ENCODE peak calls at places on chromosomes 12 and 14, in nine cellular contexts. S, X, J, Z, Y, L, G, R and D are unnamed samples.

GRCh38 chr12:20403230-20403629 is 34.9 kb downstream of the PDE3A start:
- DNase-seq in Z (no peak), J (no peak), R (no peak), L (no peak), Y (no peak), S (no peak), X (no peak), G (no peak), D (no peak)

GRCh38 chr12:59087077-59087673 is 166.9 kb upstream of the LRIG3 start:
- DNase-seq in L (no peak), G (no peak), R (no peak), S (no peak), X (no peak), Y (no peak), J (no peak), Z (no peak), D (no peak)

GRCh38 chr14:86462193-86462592 is 932.2 kb downstream of the FLRT2 start:
- DNase-seq in Z (no peak), J (peak; percentile 18), L (peak; percentile 26), S (no peak), Y (no peak), X (no peak), G (peak; percentile 18), R (no peak), D (peak; percentile 21)

GRCh38 chr14:103889313-103890051 is 38.8 kb upstream of the TDRD9 start:
- DNase-seq in J (no peak), G (peak; percentile 54), Z (no peak), Y (no peak), L (peak; percentile 89), R (no peak), S (no peak), X (peak; percentile 83), D (no peak)

GRCh38 chr12:6376079-6376941 is 947 bp upstream of the SCNN1A start:
- DNase-seq in X (no peak), Y (peak; percentile 91), G (no peak), Z (no peak), L (peak; percentile 90), S (no peak), J (peak; percentile 66), R (no peak), D (peak; percentile 76)

GRCh38 chr12:53060721-53061276 is 10.9 kb downstream of the TNS2 start:
- DNase-seq in Z (no peak), L (no peak), R (no peak), X (peak; percentile 61), G (peak; percentile 60), Y (peak; percentile 34), J (no peak), S (no peak), D (no peak)

GRCh38 chr14:52266782-52267181 is 716 bp upstream of the PTGDR start:
- DNase-seq in J (no peak), Y (no peak), R (no peak), X (no peak), L (peak; percentile 30), G (no peak), S (no peak), Z (no peak), D (no peak)

GRCh38 chr14:77498984-77499527 is 440 bp upstream of the ISM2 start:
- DNase-seq in R (no peak), J (peak; percentile 21), Z (no peak), Y (no peak), X (no peak), L (no peak), S (no peak), G (no peak), D (peak; percentile 54)

GRCh38 chr12:133233993-133234564 is 1.6 kb downstream of the ANHX start:
- DNase-seq in J (no peak), X (no peak), Z (no peak), G (no peak), Y (peak; percentile 24), R (no peak), L (no peak), S (no peak), D (no peak)

GRCh38 chr12:124556067-124556466 is 11.3 kb downstream of the NCOR2 start:
- DNase-seq in L (no peak), J (no peak), R (no peak), S (no peak), X (no peak), Y (no peak), G (no peak), Z (no peak), D (no peak)

GRCh38 chr12:124555168-124555928 is 12.1 kb downstream of the NCOR2 start:
- DNase-seq in Y (no peak), Z (no peak), S (no peak), R (no peak), X (no peak), G (no peak), J (no peak), L (no peak), D (no peak)

GRCh38 chr12:124553862-124554428 is 13.5 kb downstream of the NCOR2 start:
- DNase-seq in J (no peak), R (no peak), G (no peak), L (no peak), X (no peak), Y (no peak), Z (no peak), S (no peak), D (no peak)

GRCh38 chr12:124556896-124557501 is 10.4 kb downstream of the NCOR2 start:
- DNase-seq in G (no peak), J (no peak), S (no peak), R (no peak), L (no peak), Y (no peak), X (no peak), Z (no peak), D (no peak)

DNA sequence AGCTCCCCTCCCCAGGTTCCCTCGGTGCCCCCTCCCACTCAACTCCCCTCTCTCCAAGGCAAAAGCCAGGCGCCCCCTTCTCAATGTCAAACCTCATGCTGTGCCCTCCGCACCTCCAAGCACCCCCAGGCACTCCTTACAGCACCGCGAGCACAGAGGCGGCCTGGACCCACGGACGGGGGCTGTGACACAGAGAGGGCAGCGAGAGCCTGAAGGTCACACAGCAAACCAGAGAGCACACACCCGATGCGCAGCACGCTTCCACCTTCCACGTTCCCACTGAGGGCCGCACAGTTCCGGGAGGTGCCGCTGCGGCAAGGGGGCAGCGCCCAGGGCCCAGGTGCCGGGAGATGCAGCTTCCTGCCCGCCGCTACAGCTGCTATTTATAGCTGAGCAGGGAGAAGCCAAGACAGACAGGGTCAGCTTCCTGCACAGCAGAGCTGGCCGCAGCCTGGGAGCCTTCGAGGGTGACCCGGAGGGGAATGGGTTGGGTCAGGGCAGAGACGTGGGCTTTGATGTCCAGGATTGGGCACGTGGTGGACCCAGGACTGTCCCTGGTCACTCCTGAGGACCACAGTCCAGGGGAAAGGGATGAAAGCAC is 12.9 kb downstream of the NCOR2 start:
- DNase-seq in J (no peak), G (no peak), Z (no peak), R (no peak), S (no peak), Y (no peak), L (no peak), X (no peak), D (no peak)
- TF ChIP-seq CTCF in J (no peak), G (no peak), Z (no peak), R (no peak), S (no peak), Y (no peak), L (no peak), X (no peak), D (no peak)

DNA sequence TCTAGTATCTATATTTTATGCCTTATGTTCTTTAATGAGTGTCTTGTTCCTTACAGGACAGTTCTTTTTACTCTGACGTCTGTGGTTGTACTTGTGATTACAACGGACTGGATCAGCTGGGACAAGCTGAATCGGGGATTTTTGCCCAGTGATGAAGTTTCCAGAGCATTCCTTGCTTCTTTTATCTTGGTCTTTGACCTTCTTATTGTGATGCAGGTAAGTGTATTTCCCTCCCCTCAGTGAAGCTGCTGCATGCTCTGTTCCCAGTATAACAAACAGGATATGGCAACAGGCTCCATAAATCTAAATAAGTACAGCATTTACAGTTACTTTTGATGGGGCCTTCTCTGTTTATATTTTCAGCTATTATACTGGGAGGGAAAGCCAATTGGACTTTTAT is 463.6 kb downstream of the TMEM117 start:
- DNase-seq in S (no peak), Y (no peak), R (no peak), J (no peak), X (no peak), Z (no peak), L (no peak), G (no peak), D (no peak)
- TF ChIP-seq CTCF in S (no peak), Y (no peak), R (no peak), J (no peak), X (no peak), Z (no peak), L (no peak), G (no peak), D (no peak)

DNA sequence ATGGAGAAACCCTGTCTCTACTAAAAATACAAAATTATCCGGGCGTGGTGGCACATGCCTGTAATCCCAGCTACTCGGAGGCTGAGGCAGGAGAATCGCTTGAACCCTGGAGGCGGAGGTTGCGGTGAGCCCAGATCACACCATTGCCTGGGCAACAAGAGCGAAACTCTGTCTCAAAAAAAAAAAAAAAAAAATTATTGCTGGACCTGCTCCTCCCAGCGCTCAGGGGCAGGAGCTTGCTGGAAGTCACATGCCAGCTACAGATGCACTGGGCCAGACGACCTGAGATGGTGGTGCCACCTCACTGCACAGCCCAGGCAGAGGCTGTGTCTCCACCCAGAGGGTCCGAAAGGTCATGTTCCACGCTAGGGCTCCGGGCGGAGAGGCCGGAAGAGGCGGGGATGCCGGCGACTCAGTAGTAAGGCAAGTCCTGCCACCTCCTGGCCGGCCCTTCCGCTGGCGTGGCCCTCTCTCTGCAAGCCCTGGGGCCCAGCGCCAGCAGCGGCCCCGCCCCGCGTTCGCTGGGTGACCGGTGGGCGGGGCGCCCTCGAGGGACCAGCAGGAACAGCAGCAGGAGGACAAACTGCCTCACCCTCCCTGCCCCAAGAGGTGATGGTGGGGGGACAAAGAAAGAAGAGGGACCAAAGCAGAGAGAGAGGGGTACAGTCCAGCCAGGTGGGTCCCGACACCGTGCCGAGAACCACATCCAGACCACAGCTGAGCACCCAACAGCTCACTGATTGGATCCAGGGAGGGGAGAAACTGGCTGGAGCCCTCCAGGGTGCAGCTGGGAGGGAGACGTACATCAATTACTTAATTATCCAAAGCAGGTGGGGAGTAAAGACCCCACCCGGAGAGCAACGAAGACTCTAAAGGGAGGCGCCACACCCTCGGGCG is 3.6 kb upstream of the RHOF start:
- DNase-seq in L (peak; percentile 76), J (peak; percentile 68), Y (peak; percentile 94), R (peak; percentile 74), X (peak; percentile 99), S (peak; percentile 80), Z (no peak), G (peak; percentile 97), D (peak; percentile 87)
- TF ChIP-seq CTCF in L (no peak), J (no peak), Y (peak; percentile 31), R (peak; percentile 36), X (peak; percentile 53), S (no peak), Z (peak; percentile 35), G (peak; percentile 35), D (no peak)

DNA sequence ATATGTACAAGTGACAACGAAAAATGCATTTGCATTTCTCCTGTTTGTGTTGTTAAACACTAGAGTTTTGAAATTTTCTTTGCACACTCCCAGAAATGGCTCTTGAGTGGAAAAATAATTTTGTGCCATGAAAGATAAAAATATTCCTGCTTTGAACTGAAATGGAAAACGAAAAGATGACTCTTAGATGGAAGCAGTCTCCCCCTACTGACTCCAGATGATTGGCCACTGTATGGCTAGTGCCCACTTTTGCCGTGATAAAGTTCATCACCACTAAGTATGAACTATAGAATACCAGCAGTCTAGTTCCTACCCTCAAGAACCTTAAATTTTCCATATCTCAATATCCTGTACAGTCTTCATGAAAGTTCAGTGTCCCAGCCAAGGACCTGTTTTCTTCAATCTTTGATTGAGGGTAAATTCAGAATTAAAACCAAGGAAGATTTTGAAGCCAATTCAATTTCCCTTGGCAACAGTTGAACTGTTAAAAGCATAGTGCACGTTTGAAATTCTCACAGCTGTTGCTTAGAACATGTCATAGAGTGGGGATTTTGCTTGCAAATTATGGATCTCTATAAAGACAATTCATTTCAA is 1.6 kb upstream of the PPP2R5E start:
- DNase-seq in S (no peak), L (no peak), Z (no peak), Y (no peak), R (no peak), J (no peak), G (no peak), X (no peak), D (no peak)
- TF ChIP-seq CTCF in S (no peak), L (peak; percentile 31), Z (peak; percentile 69), Y (peak; percentile 10), R (no peak), J (no peak), G (no peak), X (peak; percentile 44), D (no peak)